ENCODE peak calls at places on chromosomes 5 and 9, in eight cellular contexts. Q is A549, P is thyroid gland, I is body of pancreas, X is stomach, A is endothelial cell of umbilical vein, K is sigmoid colon, D is heart left ventricle. T is an unnamed sample.

GRCh38 chr5:50726475-50727148 is 60.2 kb downstream of the PARP8 start:
- DNase-seq in Q (no peak), P (no peak), I (no peak), X (no peak), A (no peak), K (no peak), D (no peak), T (no peak)

GRCh38 chr5:82205005-82205404 is 73.1 kb downstream of the RPS23 start:
- DNase-seq in Q (no peak), P (no peak), I (no peak), X (no peak), A (no peak), K (no peak), D (no peak), T (no peak)

GRCh38 chr5:14270212-14270702 is 127.1 kb downstream of the TRIO start:
- DNase-seq in Q (peak), P (peak), I (peak), X (no peak), A (peak), K (no peak), D (no peak), T (peak)

GRCh38 chr5:130526708-130527107 is 622.4 kb downstream of the CHSY3 start:
- DNase-seq in Q (no peak), P (no peak), I (no peak), X (no peak), A (no peak), K (no peak), D (no peak), T (no peak)

GRCh38 chr5:146440870-146441495 is 6.2 kb upstream of the TCERG1 start:
- DNase-seq in Q (no peak), P (no peak), I (no peak), X (no peak), A (no peak), K (no peak), D (no peak), T (no peak)

GRCh38 chr9:18229992-18230676 is 243.8 kb upstream of the ADAMTSL1 start:
- DNase-seq in Q (no peak), P (no peak), I (no peak), X (no peak), A (no peak), K (no peak), D (no peak), T (no peak)

GRCh38 chr5:89582768-89583339 is 699.9 kb upstream of the MEF2C start:
- DNase-seq in Q (no peak), P (no peak), I (no peak), X (no peak), A (no peak), K (no peak), D (no peak), T (no peak)

GRCh38 chr5:54616031-54616430 is 98.5 kb downstream of the SNX18 start:
- DNase-seq in Q (no peak), P (peak), I (peak), X (peak), A (no peak), K (peak), D (no peak), T (peak)

GRCh38 chr5:172453206-172453985 is 929 bp downstream of the SH3PXD2B start:
- DNase-seq in Q (peak), P (no peak), I (peak), X (peak), A (peak), K (peak), D (no peak), T (no peak)
- TF ChIP-seq CTCF in Q (no peak), P (no peak), I (peak), X (peak), A (peak), K (peak), D (peak), T (no peak)

GRCh38 chr5:36237756-36238155 is 4.0 kb downstream of the NADK2 start:
- DNase-seq in Q (no peak), P (no peak), I (no peak), X (no peak), A (no peak), K (no peak), D (no peak), T (no peak)

GRCh38 chr5:36241636-36242533 is at the start of gene NADK2:
- DNase-seq in Q (peak), P (peak), I (peak), X (peak), A (peak), K (peak), D (peak), T (peak)

GRCh38 chr5:36240779-36241635 is 718 bp downstream of the NADK2 start:
- DNase-seq in Q (peak), P (peak), I (peak), X (peak), A (peak), K (peak), D (peak), T (peak)

GRCh38 chr5:36238896-36239295 is 2.8 kb downstream of the NADK2 start:
- DNase-seq in Q (no peak), P (no peak), I (no peak), X (no peak), A (peak), K (no peak), D (no peak), T (no peak)

GRCh38 chr5:36239370-36240293 is 2.1 kb downstream of the NADK2 start:
- DNase-seq in Q (no peak), P (no peak), I (no peak), X (no peak), A (no peak), K (no peak), D (no peak), T (no peak)
- TF ChIP-seq POLR2A in Q (no peak), P (no peak), I (no peak), X (no peak), A (no peak), K (no peak), D (no peak), T (no peak)

DNA sequence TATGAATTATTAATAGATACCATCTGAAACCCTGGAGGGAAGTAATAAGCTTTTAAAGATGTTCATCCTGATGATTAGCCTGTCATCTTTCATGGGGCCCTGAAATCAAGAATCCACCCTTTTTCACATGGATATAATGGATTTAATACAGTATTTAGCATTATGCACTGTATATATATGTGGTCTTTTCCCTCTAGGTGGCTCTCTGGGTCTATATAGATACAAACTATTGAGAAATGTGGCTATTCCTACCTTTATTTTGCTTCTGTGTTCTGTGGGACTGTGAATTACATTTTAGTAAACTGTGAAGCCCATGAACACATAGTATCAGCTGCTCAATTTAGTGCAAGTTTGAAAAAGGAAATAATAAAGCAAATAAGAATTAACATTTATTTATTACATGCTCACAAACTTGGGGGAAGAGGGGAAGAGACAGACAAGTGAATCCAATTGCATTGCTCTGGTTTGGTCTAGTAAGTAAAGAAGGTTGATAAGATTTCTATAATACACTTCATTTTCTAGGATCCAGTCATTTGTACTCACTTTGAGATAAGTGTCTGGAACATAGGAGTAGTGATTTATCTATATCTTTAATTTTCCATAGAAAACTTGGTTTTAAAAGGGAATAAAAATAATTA is 112.2 kb downstream of the SCAMP1 start:
- DNase-seq in Q (no peak), P (no peak), I (no peak), X (no peak), A (peak), K (no peak), D (no peak), T (no peak)
- H3K27ac ChIP-seq in Q (no peak), P (no peak), I (no peak), X (no peak), A (no peak), K (no peak), D (no peak), T (no peak)

GRCh38 chr5:162214551-162214950 is 147.0 kb downstream of the GABRG2 start:
- DNase-seq in Q (no peak), P (no peak), I (no peak), X (no peak), A (no peak), K (no peak), D (no peak), T (no peak)

GRCh38 chr5:162209005-162209605 is 141.5 kb downstream of the GABRG2 start:
- DNase-seq in Q (no peak), P (peak), I (peak), X (peak), A (no peak), K (no peak), D (no peak), T (no peak)
- TF ChIP-seq CTCF in Q (no peak), P (peak), I (peak), X (no peak), A (no peak), K (no peak), D (peak), T (no peak)

GRCh38 chr5:173513521-173513991 is 102.9 kb downstream of the BOD1 start:
- DNase-seq in Q (no peak), P (no peak), I (no peak), X (no peak), A (no peak), K (no peak), D (no peak), T (no peak)

GRCh38 chr5:173509060-173509459 is 107.4 kb downstream of the BOD1 start:
- DNase-seq in Q (no peak), P (no peak), I (no peak), X (no peak), A (no peak), K (no peak), D (no peak), T (no peak)

GRCh38 chr5:173515526-173515925 is 100.9 kb downstream of the BOD1 start:
- DNase-seq in Q (no peak), P (no peak), I (no peak), X (no peak), A (no peak), K (no peak), D (no peak), T (no peak)

GRCh38 chr5:173514666-173515065 is 101.8 kb downstream of the BOD1 start:
- DNase-seq in Q (no peak), P (no peak), I (peak), X (no peak), A (no peak), K (no peak), D (no peak), T (no peak)

GRCh38 chr5:173512637-173513435 is 103.6 kb downstream of the BOD1 start:
- DNase-seq in Q (no peak), P (no peak), I (no peak), X (no peak), A (no peak), K (no peak), D (no peak), T (no peak)
- TF ChIP-seq POLR2A in Q (no peak), P (no peak), I (no peak), X (no peak), A (no peak), K (no peak), D (no peak), T (no peak)

DNA sequence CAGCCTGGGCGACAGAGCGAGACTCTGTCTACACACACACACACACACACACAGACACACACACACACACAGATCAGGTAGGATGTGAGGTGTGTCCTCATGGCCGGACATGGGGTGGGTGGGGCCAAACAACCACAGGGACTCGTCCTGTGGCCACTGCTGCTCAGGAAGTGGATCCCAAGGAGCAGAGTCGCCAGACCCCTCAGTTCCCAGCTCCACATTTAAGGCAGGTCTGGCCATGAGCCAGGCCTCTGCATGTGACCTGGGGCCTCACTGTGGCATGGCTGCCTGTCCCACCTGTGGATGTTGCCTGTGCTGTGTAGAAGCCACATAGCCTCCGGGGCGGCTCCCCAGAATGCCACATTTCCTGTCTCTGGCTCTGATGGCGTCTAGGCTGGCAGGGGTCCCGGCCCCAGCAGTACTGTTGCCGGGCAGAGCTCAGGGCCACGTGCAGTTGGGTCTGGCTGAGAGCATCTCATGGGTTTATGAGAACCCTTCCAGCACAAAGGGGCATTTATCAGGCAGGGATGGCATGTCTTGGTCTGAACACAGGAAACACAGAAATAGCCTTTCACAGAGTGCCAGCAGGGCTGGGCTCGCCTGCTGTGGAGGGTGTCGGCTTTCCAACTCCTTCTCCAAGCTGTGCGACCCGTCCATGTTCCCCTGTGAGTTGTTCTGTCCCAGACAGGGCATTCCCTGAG is 9.9 kb upstream of the NINJ1 start:
- DNase-seq in Q (no peak), P (no peak), I (peak), X (no peak), A (no peak), K (no peak), D (no peak), T (peak)
- H3K27ac ChIP-seq in Q (no peak), P (no peak), I (peak), X (peak), A (no peak), K (peak), D (no peak), T (peak)

DNA sequence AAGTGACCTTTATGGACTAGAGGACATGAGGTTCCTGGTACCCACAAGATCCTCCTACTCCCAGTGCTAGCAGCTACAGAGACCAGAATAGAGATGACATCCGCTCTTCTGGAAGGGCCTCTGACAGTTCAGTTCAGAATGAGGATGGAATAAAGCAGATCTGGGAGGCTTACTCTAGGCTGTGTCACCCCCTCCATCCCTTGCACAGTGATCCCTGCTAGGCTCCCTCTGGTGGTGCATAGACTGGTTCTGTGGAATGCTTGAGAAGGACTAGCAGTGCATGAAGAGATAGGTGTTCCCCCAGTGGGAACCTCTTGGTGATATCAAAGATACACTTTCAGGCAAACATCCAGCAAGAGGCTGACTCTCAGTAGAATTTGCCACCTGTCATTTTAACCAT is 83.0 kb downstream of the NPR3 start:
- DNase-seq in Q (no peak), P (peak), I (no peak), X (no peak), A (no peak), K (no peak), D (no peak), T (no peak)
- TF ChIP-seq CTCF in Q (peak), P (no peak), I (no peak), X (no peak), A (no peak), K (no peak), D (peak), T (no peak)

GRCh38 chr5:151706906-151707305 is 20.2 kb upstream of the SPARC start:
- DNase-seq in Q (no peak), P (no peak), I (no peak), X (no peak), A (no peak), K (no peak), D (no peak), T (no peak)
- TF ChIP-seq POLR2A in Q (no peak), P (no peak), I (no peak), X (no peak), A (no peak), K (no peak), D (no peak), T (no peak)

GRCh38 chr9:134136117-134136996 is 475 bp downstream of the WDR5 start:
- DNase-seq in Q (peak), P (no peak), I (peak), X (no peak), A (peak), K (no peak), D (peak), T (no peak)
- H3K27ac ChIP-seq in Q (peak), P (no peak), I (peak), X (peak), A (no peak), K (peak), D (no peak), T (peak)

GRCh38 chr5:43637416-43637815 is 34.4 kb downstream of the NNT start:
- DNase-seq in Q (no peak), P (no peak), I (no peak), X (no peak), A (no peak), K (no peak), D (no peak), T (no peak)
- TF ChIP-seq CTCF in Q (no peak), P (no peak), I (no peak), X (no peak), A (no peak), K (no peak), D (no peak), T (no peak)